ENCODE peak calls at places on chromosomes 7 and 10, in ten cellular contexts. R, K, E, Y, O, Q, A, D, I and L are unnamed samples.

GRCh38 chr10:122863796-122864592 is 15.4 kb downstream of the FAM24B start:
- DNase-seq in R (no peak), K (no peak), E (no peak), Y (no peak), O (no peak), Q (no peak), A (no peak), D (no peak), I (no peak), L (no peak)

GRCh38 chr10:22022257-22023051 is 18.9 kb upstream of the DNAJC1 start:
- DNase-seq in R (peak), K (no peak), E (no peak), Y (peak), O (peak), Q (peak), A (peak), D (no peak), I (no peak), L (no peak)

GRCh38 chr7:72030994-72031667 is 381.0 kb downstream of the CALN1 start:
- DNase-seq in R (no peak), K (no peak), E (no peak), Y (no peak), O (no peak), Q (no peak), A (no peak), D (no peak), I (peak), L (no peak)

GRCh38 chr7:20542594-20542993 is 72.9 kb upstream of the ABCB5 start:
- DNase-seq in R (no peak), K (no peak), E (no peak), Y (no peak), O (peak), Q (no peak), A (peak), D (no peak), I (no peak), L (no peak)

GRCh38 chr10:123402656-123403055 is 248.5 kb downstream of the BUB3 start:
- DNase-seq in R (no peak), K (peak), E (no peak), Y (peak), O (no peak), Q (peak), A (no peak), D (no peak), I (no peak), L (no peak)

GRCh38 chr7:156356551-156356950 is 284.0 kb upstream of the RNF32 start:
- DNase-seq in R (no peak), K (no peak), E (no peak), Y (no peak), O (no peak), Q (no peak), A (no peak), D (no peak), I (no peak), L (no peak)

GRCh38 chr7:100768784-100769183 is 35.4 kb downstream of the ZAN start:
- DNase-seq in R (no peak), K (no peak), E (no peak), Y (no peak), O (no peak), Q (no peak), A (no peak), D (no peak), I (no peak), L (no peak)

GRCh38 chr10:28842321-28842720 is 165.0 kb downstream of the BAMBI start:
- DNase-seq in R (no peak), K (no peak), E (no peak), Y (no peak), O (no peak), Q (no peak), A (no peak), D (no peak), I (no peak), L (no peak)

GRCh38 chr10:28922861-28923260 is 245.5 kb downstream of the BAMBI start:
- DNase-seq in R (no peak), K (no peak), E (no peak), Y (no peak), O (no peak), Q (no peak), A (no peak), D (no peak), I (no peak), L (no peak)